ENCODE peak calls at places on chromosomes 16 and 17, in four cellular contexts. One of them, this sample, is unnamed.

GRCh38 chr17:30530346-30531025 is 53.3 kb downstream of the GOSR1 start:
- DNase-seq in H1: no peak
- DNase-seq in HepG2: no peak
- DNase-seq in GM12878: no peak
- DNase-seq in this sample: no peak

GRCh38 chr17:3963214-3964201 is 729 bp downstream of the ATP2A3 start:
- DNase-seq in H1: no peak
- DNase-seq in HepG2: no peak
- DNase-seq in GM12878: no peak
- DNase-seq in this sample: peak; percentile 36

GRCh38 chr17:5702951-5703510 is 118.7 kb upstream of the NLRP1 start:
- DNase-seq in H1: no peak
- DNase-seq in HepG2: no peak
- DNase-seq in GM12878: no peak
- DNase-seq in this sample: no peak

GRCh38 chr17:29079887-29080286 is 36.9 kb downstream of the PIPOX start:
- DNase-seq in H1: no peak
- DNase-seq in HepG2: no peak
- DNase-seq in GM12878: no peak
- DNase-seq in this sample: no peak

GRCh38 chr17:74606050-74606449 is 14.0 kb upstream of the CD300LD start:
- DNase-seq in H1: no peak
- DNase-seq in HepG2: no peak
- DNase-seq in GM12878: no peak
- DNase-seq in this sample: no peak

GRCh38 chr16:83054302-83054701 is 427.5 kb downstream of the CDH13 start:
- DNase-seq in H1: no peak
- DNase-seq in HepG2: no peak
- DNase-seq in GM12878: no peak
- DNase-seq in this sample: no peak

GRCh38 chr16:11235703-11235991 is 20.4 kb downstream of the SOCS1 start:
- DNase-seq in H1: no peak
- DNase-seq in HepG2: peak; percentile 81
- DNase-seq in GM12878: no peak
- DNase-seq in this sample: no peak

GRCh38 chr16:3153077-3153368 is 18.2 kb downstream of the ZNF213 start:
- DNase-seq in H1: no peak
- DNase-seq in HepG2: no peak
- DNase-seq in GM12878: no peak
- DNase-seq in this sample: no peak

GRCh38 chr17:50605434-50605833 is 29.2 kb upstream of the ABCC3 start:
- DNase-seq in H1: no peak
- DNase-seq in HepG2: no peak
- DNase-seq in GM12878: no peak
- DNase-seq in this sample: no peak
- TF ChIP-seq CEBPB in H1: no peak
- TF ChIP-seq CEBPB in HepG2: no peak
- TF ChIP-seq CEBPB in GM12878: no peak
- TF ChIP-seq CEBPB in this sample: no peak

GRCh38 chr17:75980188-75981018 is 1.4 kb downstream of the TEN1 start:
- DNase-seq in H1: no peak
- DNase-seq in HepG2: no peak
- DNase-seq in GM12878: no peak
- DNase-seq in this sample: no peak
- TF ChIP-seq GABPA in H1: no peak
- TF ChIP-seq GABPA in HepG2: no peak
- TF ChIP-seq GABPA in GM12878: no peak
- TF ChIP-seq GABPA in this sample: no peak

DNA sequence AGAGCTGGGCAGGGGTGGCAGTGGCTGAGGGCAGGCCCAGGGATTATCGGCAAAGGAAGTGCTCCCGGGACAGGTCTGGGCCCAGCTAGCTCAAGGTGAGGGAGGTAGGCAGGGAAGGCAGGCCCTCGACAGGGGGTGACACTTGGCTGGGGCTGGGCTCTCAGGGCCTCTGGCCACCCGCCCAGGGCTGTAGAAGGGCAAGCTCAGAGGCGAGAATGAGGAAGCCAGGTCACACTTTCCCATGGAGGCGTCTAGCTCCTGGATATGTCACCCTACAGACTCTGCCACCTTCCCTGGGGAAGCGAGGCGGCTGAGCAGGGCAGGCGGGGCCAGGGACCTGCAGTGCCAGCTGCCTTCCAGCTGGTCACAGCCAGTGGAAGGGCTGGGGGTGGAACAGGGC is 19.1 kb downstream of the FAM83G start:
- DNase-seq in H1: no peak
- DNase-seq in HepG2: no peak
- DNase-seq in GM12878: no peak
- DNase-seq in this sample: no peak
- TF ChIP-seq CREB1 in H1: no peak
- TF ChIP-seq CREB1 in HepG2: no peak
- TF ChIP-seq CREB1 in GM12878: no peak
- TF ChIP-seq CREB1 in this sample: no peak

GRCh38 chr17:57604771-57605733 is 140.0 kb downstream of the CCDC182 start:
- DNase-seq in H1: no peak
- DNase-seq in HepG2: no peak
- DNase-seq in GM12878: peak; percentile 62
- DNase-seq in this sample: no peak
- TF ChIP-seq CEBPB in H1: no peak
- TF ChIP-seq CEBPB in HepG2: no peak
- TF ChIP-seq CEBPB in GM12878: no peak
- TF ChIP-seq CEBPB in this sample: no peak

GRCh38 chr16:73048292-73049050 is 543 bp upstream of the ZFHX3 start:
- DNase-seq in H1: no peak
- DNase-seq in HepG2: peak; percentile 84
- DNase-seq in GM12878: no peak
- DNase-seq in this sample: no peak
- TF ChIP-seq GABPA in H1: peak; percentile 39
- TF ChIP-seq GABPA in HepG2: no peak
- TF ChIP-seq GABPA in GM12878: no peak
- TF ChIP-seq GABPA in this sample: no peak

DNA sequence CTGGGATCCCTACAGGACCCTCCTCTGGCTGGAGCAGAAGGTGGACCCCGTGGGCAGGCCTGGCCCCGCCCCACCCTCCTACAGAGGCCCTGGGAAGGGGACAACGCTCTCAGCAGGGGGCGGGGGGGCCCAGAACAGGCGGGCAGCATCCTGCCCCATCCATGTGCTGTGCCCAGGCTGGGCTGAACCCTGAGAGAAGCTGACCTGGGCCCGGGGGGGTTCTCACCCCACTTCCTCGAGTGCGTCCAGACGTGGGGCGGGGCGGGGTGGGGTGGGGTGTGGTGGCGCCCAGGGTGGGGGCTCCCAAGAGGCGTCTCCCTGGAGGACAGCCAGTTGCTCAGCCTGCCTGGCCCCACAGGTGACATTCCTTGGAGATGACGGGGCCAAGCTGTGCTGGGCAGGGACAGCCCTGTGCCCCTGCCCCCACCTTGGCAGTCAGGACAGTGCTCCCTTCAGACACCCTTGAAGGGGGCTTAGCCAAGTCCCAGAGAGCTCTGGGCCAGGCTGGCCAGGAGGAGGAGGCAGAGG is 390 bp upstream of the UNC13D start:
- DNase-seq in H1: no peak
- DNase-seq in HepG2: peak; percentile 64
- DNase-seq in GM12878: no peak
- DNase-seq in this sample: peak; percentile 74
- TF ChIP-seq CREB1 in H1: no peak
- TF ChIP-seq CREB1 in HepG2: no peak
- TF ChIP-seq CREB1 in GM12878: no peak
- TF ChIP-seq CREB1 in this sample: no peak

DNA sequence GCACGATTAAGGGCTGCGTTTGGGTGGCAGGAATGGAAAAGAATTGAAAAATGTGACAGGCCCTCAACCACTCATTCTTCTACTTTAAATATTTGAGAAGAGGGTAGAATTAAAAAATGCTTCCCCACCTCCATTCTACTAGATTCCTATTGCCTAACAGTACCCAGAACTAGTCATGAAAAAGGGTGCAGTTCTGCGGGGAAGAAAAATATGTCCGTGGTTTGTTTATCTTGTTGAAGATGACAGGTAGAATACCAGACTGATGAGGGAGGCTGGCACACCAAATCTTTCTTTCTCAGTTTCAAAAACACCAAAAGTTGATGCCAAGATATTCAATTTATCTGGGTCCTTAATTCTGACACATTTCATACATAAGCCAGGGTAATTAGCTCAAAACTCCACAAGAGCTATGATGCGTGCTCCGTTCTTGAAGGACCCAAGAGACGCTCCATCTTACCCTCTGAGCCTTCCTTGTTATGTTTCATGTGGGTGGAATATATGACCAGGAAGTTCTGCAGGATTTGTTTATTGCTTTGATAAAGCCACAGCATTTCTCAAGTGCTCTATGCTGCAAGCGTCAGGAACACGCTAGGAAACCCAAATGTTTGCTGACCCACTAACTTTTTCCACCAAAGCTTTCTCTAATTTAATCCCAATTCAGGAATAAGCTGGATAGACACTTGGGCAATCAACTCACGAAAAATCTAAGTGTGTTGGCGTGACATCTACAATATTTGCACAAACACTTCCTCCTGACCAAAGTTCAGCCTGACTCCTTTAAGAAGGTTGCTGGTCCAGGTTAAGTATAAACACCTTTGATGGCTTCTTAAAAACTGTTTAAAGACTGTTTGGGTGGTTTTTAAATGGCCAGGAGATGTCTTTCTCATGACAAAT is 20.6 kb upstream of the GAN start:
- DNase-seq in H1: no peak
- DNase-seq in HepG2: no peak
- DNase-seq in GM12878: no peak
- DNase-seq in this sample: no peak
- TF ChIP-seq CEBPB in H1: no peak
- TF ChIP-seq CEBPB in HepG2: no peak
- TF ChIP-seq CEBPB in GM12878: no peak
- TF ChIP-seq CEBPB in this sample: no peak

DNA sequence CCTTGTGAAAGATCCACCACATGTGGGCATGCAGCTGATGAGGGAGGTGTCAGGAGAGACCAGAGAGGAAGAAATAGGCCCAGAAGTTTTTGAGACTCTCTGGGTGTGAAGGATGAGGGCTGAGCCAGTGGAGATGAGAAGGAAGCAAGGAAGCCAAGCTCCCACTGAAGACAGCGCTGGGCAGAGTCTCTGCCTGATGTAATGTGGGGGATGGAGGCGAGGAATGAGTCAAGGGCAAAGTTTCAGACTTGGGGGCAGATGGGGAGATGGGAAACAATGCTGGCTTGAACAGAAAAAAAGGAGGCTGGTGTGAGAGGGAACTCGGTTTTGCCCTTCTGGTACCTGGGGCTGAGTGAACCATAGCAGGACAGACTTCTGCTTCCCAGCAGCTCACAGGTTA is 627 bp downstream of the CCL17 start:
- DNase-seq in H1: no peak
- DNase-seq in HepG2: no peak
- DNase-seq in GM12878: no peak
- DNase-seq in this sample: no peak
- TF ChIP-seq GABPA in H1: no peak
- TF ChIP-seq GABPA in HepG2: no peak
- TF ChIP-seq GABPA in GM12878: no peak
- TF ChIP-seq GABPA in this sample: no peak

GRCh38 chr16:65702707-65703402 is 581.0 kb upstream of the CDH11 start:
- DNase-seq in H1: no peak
- DNase-seq in HepG2: no peak
- DNase-seq in GM12878: no peak
- DNase-seq in this sample: no peak

GRCh38 chr16:65697516-65697915 is 575.7 kb upstream of the CDH11 start:
- DNase-seq in H1: no peak
- DNase-seq in HepG2: no peak
- DNase-seq in GM12878: no peak
- DNase-seq in this sample: no peak

GRCh38 chr16:65700599-65700998 is 578.7 kb upstream of the CDH11 start:
- DNase-seq in H1: no peak
- DNase-seq in HepG2: no peak
- DNase-seq in GM12878: no peak
- DNase-seq in this sample: no peak

GRCh38 chr16:65697061-65697460 is 575.2 kb upstream of the CDH11 start:
- DNase-seq in H1: no peak
- DNase-seq in HepG2: no peak
- DNase-seq in GM12878: no peak
- DNase-seq in this sample: no peak

DNA sequence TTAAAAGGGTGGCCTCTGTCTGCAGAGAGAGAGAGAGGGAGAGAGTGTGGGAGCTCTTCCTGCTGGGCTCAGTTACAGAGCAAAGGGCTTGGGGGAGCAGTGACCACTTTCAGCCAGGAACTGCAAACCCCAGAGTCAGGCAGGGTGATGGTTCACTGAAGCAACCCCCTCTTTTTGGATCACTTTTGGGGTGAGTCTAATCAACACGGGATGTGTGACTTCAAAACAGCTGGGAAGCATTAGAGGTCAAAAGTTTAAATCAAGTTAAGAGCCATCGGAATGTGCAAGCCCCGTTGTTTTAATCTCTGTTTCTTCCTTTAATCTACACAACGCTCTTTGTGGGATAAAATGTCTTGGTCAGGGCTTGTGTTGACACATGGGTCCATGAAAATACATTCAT is 577.1 kb upstream of the CDH11 start:
- DNase-seq in H1: no peak
- DNase-seq in HepG2: no peak
- DNase-seq in GM12878: no peak
- DNase-seq in this sample: no peak
- TF ChIP-seq CREB1 in H1: no peak
- TF ChIP-seq CREB1 in HepG2: no peak
- TF ChIP-seq CREB1 in GM12878: no peak
- TF ChIP-seq CREB1 in this sample: no peak

DNA sequence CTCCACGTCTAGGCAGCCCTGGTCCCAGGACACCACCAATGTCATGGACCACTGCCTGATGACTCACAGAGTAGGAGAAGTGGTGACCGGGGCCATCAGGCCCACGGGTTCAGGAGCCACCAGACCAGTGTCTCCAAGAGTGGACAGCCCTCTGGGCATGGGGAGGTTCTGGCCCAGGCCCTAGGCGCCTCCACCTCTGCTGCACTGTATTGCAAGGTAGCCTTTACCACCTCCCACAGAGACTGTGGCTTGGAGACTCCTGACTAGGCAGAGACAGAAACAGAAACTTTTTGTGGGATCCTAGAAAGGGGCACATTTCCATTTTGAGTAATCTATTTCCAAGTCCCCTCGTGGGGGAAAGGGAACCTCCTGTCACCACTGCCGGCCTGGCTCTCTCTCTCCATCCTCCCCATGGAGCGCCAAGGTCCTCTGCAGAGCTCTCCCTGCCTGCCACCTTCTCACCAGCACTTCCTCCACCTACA is 2.9 kb downstream of the CDIP1 start:
- DNase-seq in H1: no peak
- DNase-seq in HepG2: no peak
- DNase-seq in GM12878: no peak
- DNase-seq in this sample: no peak
- TF ChIP-seq CEBPB in H1: no peak
- TF ChIP-seq CEBPB in HepG2: no peak
- TF ChIP-seq CEBPB in GM12878: no peak
- TF ChIP-seq CEBPB in this sample: no peak